ENCODE peak calls at places on chromosomes 3 and 15, in eight cellular contexts. Z is HTR-8/SVneo, S is cardiac muscle cell, E is NCI-H2029 treated with DMSO at 0.1 percent for 48 hours, U is T-cell, X is GM04503, J is mesendoderm, B is GDM1. Q is an unnamed sample.
A peak's percentile ranks its signal among the peaks of the same experiment; 100 is the strongest.

GRCh38 chr15:100112061-100112420 is 229.7 kb downstream of the ADAMTS17 start:
- DNase-seq in B (no peak), X (no peak), E (no peak), Z (no peak), J (no peak), U (no peak), S (no peak), Q (no peak)

GRCh38 chr15:75067123-75067854 is 43.9 kb downstream of the PPCDC start:
- DNase-seq in S (peak; percentile 63), E (no peak), U (no peak), X (no peak), Z (no peak), J (no peak), B (peak; percentile 52), Q (no peak)

GRCh38 chr3:46737320-46737719 is 19.7 kb upstream of the PRSS50 start:
- DNase-seq in E (peak; percentile 62), Z (no peak), J (no peak), B (no peak), S (no peak), U (no peak), X (no peak), Q (no peak)

GRCh38 chr3:122283796-122284445 is 41.1 kb upstream of the CSTA start:
- DNase-seq in J (no peak), S (no peak), B (no peak), U (no peak), X (no peak), Z (no peak), E (no peak), Q (no peak)

GRCh38 chr15:64773606-64774555 is 1.5 kb downstream of the RBPMS2 start:
- DNase-seq in X (no peak), E (no peak), S (no peak), J (peak; percentile 60), U (no peak), B (no peak), Z (no peak), Q (no peak)

GRCh38 chr3:73037369-73037699 is 24.1 kb upstream of the EBLN2 start:
- DNase-seq in E (no peak), S (peak; percentile 35), Z (no peak), J (peak; percentile 87), B (no peak), X (no peak), U (no peak), Q (peak; percentile 44)

GRCh38 chr3:110327870-110328269 is 743.7 kb upstream of the NECTIN3 start:
- DNase-seq in Z (no peak), B (no peak), X (no peak), S (peak; percentile 11), U (no peak), J (no peak), E (no peak), Q (peak; percentile 69)

GRCh38 chr3:24149032-24149431 is 203.9 kb downstream of the NR1D2 start:
- DNase-seq in U (no peak), X (no peak), S (no peak), E (no peak), B (no peak), Z (no peak), J (peak; percentile 64), Q (no peak)